ENCODE peak calls at places on chromosomes 13 and 19, in four cellular contexts. One of them, this sample, is unnamed.

GRCh38 chr19:15177269-15178116 is 23.3 kb downstream of the NOTCH3 start:
- DNase-seq in HL-60: peak
- DNase-seq in K562: peak
- DNase-seq in GM12878: peak
- DNase-seq in this sample: peak

GRCh38 chr19:3692141-3693029 is 7.9 kb downstream of the PIP5K1C start:
- DNase-seq in HL-60: no peak
- DNase-seq in K562: peak
- DNase-seq in GM12878: no peak
- DNase-seq in this sample: no peak

GRCh38 chr13:39874331-39875055 is 219.0 kb downstream of the COG6 start:
- DNase-seq in HL-60: no peak
- DNase-seq in K562: no peak
- DNase-seq in GM12878: no peak
- DNase-seq in this sample: no peak

GRCh38 chr19:55383279-55383788 is 758 bp downstream of the TMEM238 start:
- DNase-seq in HL-60: no peak
- DNase-seq in K562: no peak
- DNase-seq in GM12878: no peak
- DNase-seq in this sample: no peak

GRCh38 chr13:30373727-30374126 is 48.6 kb upstream of the UBE2L5 start:
- DNase-seq in HL-60: no peak
- DNase-seq in K562: no peak
- DNase-seq in GM12878: peak
- DNase-seq in this sample: no peak

GRCh38 chr13:112790735-112791641 is 101.2 kb downstream of the ATP11A start:
- DNase-seq in HL-60: no peak
- DNase-seq in K562: no peak
- DNase-seq in GM12878: no peak
- DNase-seq in this sample: no peak

GRCh38 chr19:10142701-10143375 is 23.1 kb upstream of the EIF3G start:
- DNase-seq in HL-60: no peak
- DNase-seq in K562: no peak
- DNase-seq in GM12878: no peak
- DNase-seq in this sample: no peak

GRCh38 chr19:49097453-49098288 is 12.4 kb downstream of the SNRNP70 start:
- DNase-seq in HL-60: peak
- DNase-seq in K562: peak
- DNase-seq in GM12878: no peak
- DNase-seq in this sample: peak

GRCh38 chr13:55160911-55161310 is 1979.8 kb upstream of the PRR20A start:
- DNase-seq in HL-60: no peak
- DNase-seq in K562: no peak
- DNase-seq in GM12878: no peak
- DNase-seq in this sample: no peak

GRCh38 chr19:36488118-36488815 is 1.1 kb downstream of the ZNF566 start:
- DNase-seq in HL-60: no peak
- DNase-seq in K562: no peak
- DNase-seq in GM12878: no peak
- DNase-seq in this sample: no peak

GRCh38 chr19:45598267-45599011 is 3.6 kb downstream of the GPR4 start:
- DNase-seq in HL-60: no peak
- DNase-seq in K562: no peak
- DNase-seq in GM12878: no peak
- DNase-seq in this sample: no peak

GRCh38 chr19:35901055-35901644 is 810 bp upstream of the NFKBID start:
- DNase-seq in HL-60: no peak
- DNase-seq in K562: no peak
- DNase-seq in GM12878: no peak
- DNase-seq in this sample: no peak

GRCh38 chr13:50589139-50589538 is 254.4 kb downstream of the DLEU7 start:
- DNase-seq in HL-60: no peak
- DNase-seq in K562: no peak
- DNase-seq in GM12878: no peak
- DNase-seq in this sample: no peak

GRCh38 chr13:28324181-28324789 is 170.6 kb downstream of the FLT1 start:
- DNase-seq in HL-60: peak
- DNase-seq in K562: peak
- DNase-seq in GM12878: peak
- DNase-seq in this sample: peak

GRCh38 chr13:36026556-36026955 is 104.6 kb downstream of the DCLK1 start:
- DNase-seq in HL-60: no peak
- DNase-seq in K562: no peak
- DNase-seq in GM12878: no peak
- DNase-seq in this sample: no peak

GRCh38 chr13:96900992-96901391 is 93.3 kb downstream of the OXGR1 start:
- DNase-seq in HL-60: no peak
- DNase-seq in K562: no peak
- DNase-seq in GM12878: no peak
- DNase-seq in this sample: no peak

GRCh38 chr13:96898855-96899254 is 95.4 kb downstream of the OXGR1 start:
- DNase-seq in HL-60: no peak
- DNase-seq in K562: no peak
- DNase-seq in GM12878: no peak
- DNase-seq in this sample: no peak

GRCh38 chr13:96899946-96900345 is 94.3 kb downstream of the OXGR1 start:
- DNase-seq in HL-60: no peak
- DNase-seq in K562: no peak
- DNase-seq in GM12878: no peak
- DNase-seq in this sample: no peak

GRCh38 chr13:96904232-96904631 is 90.0 kb downstream of the OXGR1 start:
- DNase-seq in HL-60: no peak
- DNase-seq in K562: no peak
- DNase-seq in GM12878: no peak
- DNase-seq in this sample: no peak

GRCh38 chr13:96903085-96903484 is 91.2 kb downstream of the OXGR1 start:
- DNase-seq in HL-60: no peak
- DNase-seq in K562: no peak
- DNase-seq in GM12878: no peak
- DNase-seq in this sample: no peak
- TF ChIP-seq SPI1 in HL-60: no peak
- TF ChIP-seq SPI1 in K562: no peak
- TF ChIP-seq SPI1 in GM12878: no peak
- TF ChIP-seq SPI1 in this sample: no peak

GRCh38 chr19:50897191-50897607 is 14.0 kb downstream of the KLK4 start:
- DNase-seq in HL-60: no peak
- DNase-seq in K562: no peak
- DNase-seq in GM12878: peak
- DNase-seq in this sample: no peak

GRCh38 chr19:50898018-50898417 is 13.2 kb downstream of the KLK4 start:
- DNase-seq in HL-60: no peak
- DNase-seq in K562: no peak
- DNase-seq in GM12878: no peak
- DNase-seq in this sample: no peak

GRCh38 chr19:50894478-50895356 is 16.5 kb downstream of the KLK4 start:
- DNase-seq in HL-60: no peak
- DNase-seq in K562: no peak
- DNase-seq in GM12878: no peak
- DNase-seq in this sample: no peak

GRCh38 chr19:50897612-50898011 is 13.6 kb downstream of the KLK4 start:
- DNase-seq in HL-60: no peak
- DNase-seq in K562: no peak
- DNase-seq in GM12878: no peak
- DNase-seq in this sample: no peak

DNA sequence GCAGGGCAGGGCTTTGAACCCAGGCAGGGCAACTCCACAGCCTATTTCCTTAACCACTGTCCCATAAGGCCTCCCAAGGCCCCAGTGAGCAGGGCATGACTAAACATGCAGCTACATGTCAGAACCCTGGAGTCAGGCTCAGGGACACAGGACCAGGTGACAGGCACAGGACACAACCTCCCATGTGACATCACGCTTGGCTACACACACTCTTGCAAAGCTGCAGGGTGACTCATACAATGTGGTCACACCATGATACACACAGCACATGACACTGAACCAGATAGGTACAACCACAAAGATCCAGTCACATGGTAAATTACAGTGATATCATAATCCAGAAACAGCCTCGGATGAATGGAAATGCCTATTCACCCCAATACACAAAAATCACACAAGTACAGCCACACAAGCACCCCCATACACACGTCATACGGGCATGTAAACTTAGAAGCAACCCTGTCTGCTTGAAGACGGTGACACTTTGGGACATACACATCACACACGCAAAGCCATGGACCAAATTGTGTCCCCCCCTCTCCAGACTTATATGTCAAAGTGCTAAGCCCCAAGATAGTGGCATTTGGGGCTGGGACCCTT is 14.5 kb downstream of the KLK4 start:
- DNase-seq in HL-60: no peak
- DNase-seq in K562: peak
- DNase-seq in GM12878: peak
- DNase-seq in this sample: peak
- TF ChIP-seq SPI1 in HL-60: no peak
- TF ChIP-seq SPI1 in K562: no peak
- TF ChIP-seq SPI1 in GM12878: no peak
- TF ChIP-seq SPI1 in this sample: no peak

DNA sequence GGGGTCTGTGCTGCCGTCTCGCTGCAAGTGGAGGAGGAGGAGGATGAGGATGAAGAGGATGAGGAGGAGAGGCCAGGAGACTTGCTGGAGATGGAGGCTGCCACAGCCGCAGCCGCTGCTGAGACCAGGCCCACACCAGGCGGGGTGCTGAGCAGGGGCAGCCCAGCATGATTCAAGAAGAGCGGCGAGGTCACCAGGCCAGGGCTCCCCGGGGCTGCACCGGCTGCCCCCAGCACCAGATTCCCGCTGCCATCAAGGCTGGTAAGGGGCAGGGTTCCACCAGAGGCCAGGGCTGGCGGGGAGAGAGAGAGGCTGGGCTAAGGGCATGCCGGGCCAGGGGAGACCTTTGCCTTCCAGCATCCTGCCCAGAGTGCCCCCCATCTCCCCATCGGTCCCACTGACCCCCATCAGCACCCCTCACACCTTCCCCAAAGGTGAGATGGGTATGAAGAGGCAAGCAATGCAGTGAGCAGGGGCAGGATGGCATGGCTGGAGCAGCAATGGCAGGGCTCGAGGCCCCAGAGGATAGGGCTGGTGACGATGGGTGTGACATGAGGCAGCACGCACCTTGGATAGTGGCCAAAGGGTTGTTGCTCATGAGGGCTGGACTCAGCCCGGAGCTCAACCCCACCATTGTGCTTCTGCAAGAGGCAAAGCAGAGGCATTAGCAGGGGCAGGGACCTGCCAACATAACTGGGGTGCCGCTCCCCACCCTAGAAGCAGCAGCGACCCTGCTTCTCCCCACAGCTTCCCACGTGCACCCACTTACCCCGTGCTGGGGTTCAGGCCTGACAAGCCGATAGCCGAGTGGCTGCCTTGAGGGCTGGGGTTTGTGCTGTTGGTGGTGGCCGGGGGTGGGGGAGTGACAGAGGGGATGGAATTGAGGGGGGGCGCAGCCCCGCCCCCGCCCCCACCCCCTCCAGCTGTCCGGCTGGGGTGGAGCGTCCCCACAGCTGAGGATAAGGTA is 15.6 kb downstream of the ZNF574 start:
- DNase-seq in HL-60: no peak
- DNase-seq in K562: no peak
- DNase-seq in GM12878: no peak
- DNase-seq in this sample: no peak
- TF ChIP-seq SPI1 in HL-60: no peak
- TF ChIP-seq SPI1 in K562: no peak
- TF ChIP-seq SPI1 in GM12878: no peak
- TF ChIP-seq SPI1 in this sample: no peak

GRCh38 chr13:46149272-46150133 is 32.5 kb downstream of the LCP1 start:
- DNase-seq in HL-60: no peak
- DNase-seq in K562: no peak
- DNase-seq in GM12878: no peak
- DNase-seq in this sample: no peak
- TF ChIP-seq SPI1 in HL-60: no peak
- TF ChIP-seq SPI1 in K562: no peak
- TF ChIP-seq SPI1 in GM12878: no peak
- TF ChIP-seq SPI1 in this sample: no peak

GRCh38 chr19:22607653-22608430 is 26.3 kb upstream of the ZNF492 start:
- DNase-seq in HL-60: no peak
- DNase-seq in K562: no peak
- DNase-seq in GM12878: no peak
- DNase-seq in this sample: no peak

GRCh38 chr19:22612316-22612715 is 21.8 kb upstream of the ZNF492 start:
- DNase-seq in HL-60: no peak
- DNase-seq in K562: no peak
- DNase-seq in GM12878: no peak
- DNase-seq in this sample: no peak

GRCh38 chr19:22609630-22610029 is 24.5 kb upstream of the ZNF492 start:
- DNase-seq in HL-60: no peak
- DNase-seq in K562: no peak
- DNase-seq in GM12878: no peak
- DNase-seq in this sample: no peak

GRCh38 chr19:22608441-22608840 is 25.7 kb upstream of the ZNF492 start:
- DNase-seq in HL-60: no peak
- DNase-seq in K562: no peak
- DNase-seq in GM12878: no peak
- DNase-seq in this sample: no peak

GRCh38 chr19:22610121-22610520 is 24.0 kb upstream of the ZNF492 start:
- DNase-seq in HL-60: no peak
- DNase-seq in K562: no peak
- DNase-seq in GM12878: no peak
- DNase-seq in this sample: no peak
- TF ChIP-seq SPI1 in HL-60: no peak
- TF ChIP-seq SPI1 in K562: no peak
- TF ChIP-seq SPI1 in GM12878: no peak
- TF ChIP-seq SPI1 in this sample: no peak

DNA sequence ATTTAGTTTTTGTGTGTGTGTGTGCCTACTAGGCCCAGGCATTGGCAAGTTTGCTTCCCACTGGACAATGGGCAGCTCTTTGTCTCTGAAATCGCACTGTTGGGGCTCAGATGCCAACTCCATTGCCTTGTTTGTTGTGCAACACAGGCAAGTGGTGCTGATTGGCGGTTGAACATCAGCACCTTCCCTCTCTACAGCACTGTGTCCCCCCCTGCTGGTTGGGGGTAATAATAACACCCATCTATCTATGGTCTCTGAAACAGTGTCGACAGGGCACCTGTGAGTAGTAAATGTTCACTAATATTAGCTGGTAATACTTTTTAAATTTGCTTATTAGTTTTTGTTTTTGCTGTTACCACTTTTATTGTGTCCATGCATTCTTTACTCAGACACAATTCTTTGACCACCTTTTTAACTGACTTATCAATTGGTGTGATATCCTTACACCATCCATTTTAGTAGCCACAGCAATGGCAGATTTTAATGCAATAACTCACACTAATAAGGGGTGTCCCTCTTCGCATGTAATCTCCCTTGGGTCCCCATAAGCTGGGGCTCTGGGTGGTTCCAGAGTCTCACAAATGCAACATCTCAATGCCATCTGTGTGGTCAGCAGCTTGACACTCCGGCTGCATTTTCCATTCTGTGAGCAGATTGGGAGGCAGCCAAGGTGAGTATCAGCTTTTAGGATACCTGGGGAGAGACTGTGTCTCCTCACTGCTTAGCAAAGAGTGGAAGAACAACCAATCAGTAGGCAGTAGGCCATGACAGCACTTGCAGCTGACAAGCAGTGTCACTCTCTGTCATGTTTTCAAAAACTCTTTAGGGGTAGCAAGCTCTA is 47.7 kb upstream of the UQCRFS1 start:
- DNase-seq in HL-60: peak
- DNase-seq in K562: peak
- DNase-seq in GM12878: peak
- DNase-seq in this sample: no peak
- TF ChIP-seq SPI1 in HL-60: no peak
- TF ChIP-seq SPI1 in K562: no peak
- TF ChIP-seq SPI1 in GM12878: no peak
- TF ChIP-seq SPI1 in this sample: no peak